ENCODE peak calls at places on chromosomes 12 and 14, in eight cellular contexts. S is SK-N-SH, B is gastrocnemius medialis, H is DND-41, Y is mammary epithelial cell, R is pancreas, Q is PC-9, T is GM12878. L is an unnamed sample. For H3K36me3, the result is how much of the 10 kb centered on the place peaks cover.

GRCh38 chr12:52648012-52648550 is 3.9 kb downstream of the KRT2 start:
- DNase-seq in S (no peak), Y (no peak), Q (no peak), R (no peak), H (no peak), B (no peak), T (no peak), L (no peak)

GRCh38 chr12:120546050-120546386 is 11.9 kb downstream of the RNF10 start:
- DNase-seq in T (no peak), B (no peak), R (no peak), Y (no peak), S (no peak), Q (no peak), H (no peak), L (no peak)

GRCh38 chr12:18502422-18502821 is 235.4 kb downstream of the PLCZ1 start:
- DNase-seq in S (no peak), B (no peak), Q (no peak), H (no peak), T (no peak), Y (no peak), R (no peak), L (no peak)

GRCh38 chr14:105974902-105975301 is 448.5 kb downstream of the TMEM121 start:
- DNase-seq in Q (no peak), S (peak), H (peak), B (no peak), Y (no peak), R (no peak), T (no peak), L (no peak)

GRCh38 chr12:53482626-53483165 is 16.6 kb downstream of the MAP3K12 start:
- DNase-seq in H (no peak), B (no peak), Y (no peak), T (no peak), R (no peak), S (no peak), Q (no peak), L (no peak)

GRCh38 chr12:389138-390096 is at the start of gene KDM5A:
- DNase-seq in Q (peak), Y (peak), T (peak), R (peak), S (peak), B (peak), H (peak), L (peak)

GRCh38 chr14:61678966-61679365 is 16.3 kb upstream of the HIF1A start:
- DNase-seq in Y (no peak), S (peak), Q (no peak), H (no peak), T (no peak), B (no peak), R (no peak), L (no peak)

GRCh38 chr12:113221997-113222729 is 899 bp downstream of the TPCN1 start:
- DNase-seq in B (no peak), R (no peak), Q (no peak), H (no peak), S (no peak), T (no peak), Y (peak), L (no peak)

GRCh38 chr12:4119157-4119761 is 154.3 kb upstream of the CCND2 start:
- DNase-seq in Y (no peak), Q (no peak), R (no peak), H (no peak), B (no peak), S (no peak), T (peak), L (peak)

GRCh38 chr12:111211910-111212757 is 156.8 kb downstream of the PHETA1 start:
- DNase-seq in Y (no peak), Q (no peak), R (no peak), S (no peak), B (no peak), H (peak), T (no peak), L (no peak)

GRCh38 chr14:36438883-36439282 is 81.1 kb downstream of the NKX2-1 start:
- DNase-seq in R (no peak), B (no peak), H (no peak), S (no peak), T (no peak), Y (no peak), Q (no peak), L (no peak)

GRCh38 chr14:95817271-95817670 is 59.4 kb upstream of the TUNAR start:
- DNase-seq in Y (no peak), R (no peak), H (no peak), S (no peak), Q (no peak), B (no peak), T (no peak), L (no peak)

GRCh38 chr14:60656755-60657608 is 7.7 kb upstream of the SIX1 start:
- DNase-seq in Q (peak), R (peak), H (peak), T (peak), B (peak), Y (peak), S (peak), L (peak)

GRCh38 chr12:45660330-45660729 is 69.2 kb upstream of the ARID2 start:
- DNase-seq in T (no peak), S (no peak), H (no peak), R (no peak), Y (peak), B (no peak), Q (peak), L (no peak)

GRCh38 chr12:108766294-108766693 is 35.0 kb upstream of the CORO1C start:
- DNase-seq in H (no peak), Y (no peak), T (no peak), R (no peak), S (no peak), Q (no peak), B (no peak), L (no peak)

GRCh38 chr12:105920161-105920684 is 218.5 kb downstream of the NUAK1 start:
- DNase-seq in H (no peak), B (no peak), T (no peak), R (no peak), Q (no peak), Y (peak), S (peak), L (no peak)

DNA sequence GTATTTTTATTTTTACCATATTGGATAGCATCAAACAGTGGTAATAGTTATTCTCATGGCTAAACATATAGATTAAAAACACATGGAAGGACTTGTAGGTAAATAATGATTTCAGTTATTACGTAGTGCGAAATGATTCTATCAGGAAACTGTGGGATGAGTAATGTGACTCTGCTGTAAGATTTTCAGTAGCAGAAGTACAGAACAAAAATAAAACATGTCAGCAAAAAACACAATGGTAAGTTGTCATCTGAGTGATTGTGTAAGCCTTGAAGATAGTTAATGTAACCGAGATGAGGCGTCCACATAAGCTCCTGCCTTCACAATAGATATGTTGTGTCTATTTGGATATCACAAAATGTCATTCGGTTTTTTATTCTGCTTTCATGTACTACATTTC is 99.8 kb downstream of the BORCS5 start:
- DNase-seq in B (no peak), Q (no peak), Y (peak), H (no peak), R (no peak), T (no peak), S (no peak), L (no peak)
- H3K4me3 ChIP-seq in B (no peak), Q (no peak), Y (no peak), H (no peak), R (no peak), T (no peak), S (no peak), L (no peak)

GRCh38 chr12:95358111-95359083 is 115.6 kb upstream of the METAP2 start:
- DNase-seq in R (no peak), B (no peak), H (no peak), T (no peak), Q (no peak), S (no peak), Y (no peak), L (no peak)
- TF ChIP-seq CTCF in R (no peak), B (no peak), H (no peak), T (no peak), Q (no peak), S (no peak), Y (no peak), L (no peak)

GRCh38 chr12:132007041-132007440 is 57.3 kb downstream of the EP400 start:
- DNase-seq in Y (no peak), R (no peak), Q (no peak), T (no peak), B (no peak), S (no peak), H (no peak), L (no peak)

GRCh38 chr12:132000286-132000872 is 50.6 kb downstream of the EP400 start:
- DNase-seq in R (no peak), H (no peak), T (no peak), Q (no peak), S (no peak), Y (no peak), B (no peak), L (no peak)

GRCh38 chr12:132006056-132006680 is 56.4 kb downstream of the EP400 start:
- DNase-seq in H (no peak), T (no peak), S (no peak), Q (no peak), Y (no peak), R (peak), B (no peak), L (no peak)

GRCh38 chr12:132004946-132005345 is 55.2 kb downstream of the EP400 start:
- DNase-seq in T (no peak), S (no peak), H (no peak), Q (no peak), R (peak), B (no peak), Y (no peak), L (no peak)

DNA sequence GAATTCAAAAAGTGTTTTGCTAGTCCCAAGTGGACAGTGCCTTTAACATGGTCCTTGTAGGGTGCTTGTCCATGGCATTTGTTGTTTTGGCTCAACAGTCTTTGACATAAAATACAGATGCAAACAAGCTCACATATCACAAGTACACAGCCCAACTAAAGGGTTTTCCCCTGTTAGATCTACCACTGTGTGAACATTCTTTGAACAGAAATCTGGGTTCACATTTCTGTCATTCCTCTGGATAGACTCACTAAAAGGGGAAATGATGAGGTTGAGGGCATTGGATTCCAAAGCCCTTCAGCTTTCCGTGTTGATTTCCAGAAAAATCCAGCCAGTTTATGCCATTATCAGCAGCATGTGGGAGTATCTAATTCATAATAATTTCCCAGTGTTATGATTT is 54.1 kb downstream of the EP400 start:
- DNase-seq in H (no peak), R (no peak), Y (no peak), Q (no peak), S (no peak), T (no peak), B (no peak), L (no peak)
- H3K36me3 ChIP-seq in H (half or more), R (under half), Y (under half), Q (under half), S (half or more), T (under half), B (under half), L (under half)

DNA sequence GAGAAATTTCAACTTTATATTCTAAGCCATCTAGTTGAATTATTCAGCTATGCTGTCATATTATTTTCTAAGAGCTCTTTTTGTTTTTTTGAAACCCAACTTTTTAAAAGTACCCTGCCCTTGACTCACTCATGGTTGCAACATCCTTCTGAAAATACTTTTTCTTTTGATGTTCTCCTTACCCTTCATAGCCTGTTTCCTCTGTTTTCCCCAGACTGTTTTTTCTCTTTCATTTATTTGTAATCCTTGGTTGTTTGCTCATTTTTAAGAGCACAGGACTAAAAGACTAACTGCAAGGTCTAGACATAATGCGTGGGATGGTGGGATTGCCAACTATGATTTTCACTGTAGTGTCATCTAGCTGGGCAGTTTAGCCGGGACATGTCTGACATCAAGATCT is 21.2 kb upstream of the CDKL1 start:
- DNase-seq in S (no peak), H (no peak), R (no peak), B (no peak), Y (no peak), T (no peak), Q (no peak), L (no peak)
- H3K4me3 ChIP-seq in S (no peak), H (no peak), R (no peak), B (no peak), Y (no peak), T (no peak), Q (no peak), L (no peak)